ENCODE peak calls at places on chromosomes 5 and 9, in eight cellular contexts. One of them, this sample, is unnamed.

GRCh38 chr5:89582768-89583339 is 699.9 kb upstream of the MEF2C start:
- DNase-seq in heart left ventricle: no peak
- DNase-seq in mammary epithelial cell: peak
- DNase-seq in adrenal gland: no peak
- DNase-seq in thyroid gland: no peak
- DNase-seq in fibroblast of mammary gland: peak
- DNase-seq in lower lobe of right lung: no peak
- DNase-seq in kidney epithelial cell: no peak
- DNase-seq in this sample: no peak

GRCh38 chr5:111278824-111279504 is 54.8 kb downstream of the CAMK4 start:
- DNase-seq in heart left ventricle: peak
- DNase-seq in mammary epithelial cell: peak
- DNase-seq in adrenal gland: peak
- DNase-seq in thyroid gland: peak
- DNase-seq in fibroblast of mammary gland: peak
- DNase-seq in lower lobe of right lung: peak
- DNase-seq in kidney epithelial cell: no peak
- DNase-seq in this sample: no peak

GRCh38 chr9:116468369-116468768 is 218.7 kb upstream of the TRIM32 start:
- DNase-seq in heart left ventricle: no peak
- DNase-seq in mammary epithelial cell: no peak
- DNase-seq in adrenal gland: no peak
- DNase-seq in thyroid gland: no peak
- DNase-seq in fibroblast of mammary gland: no peak
- DNase-seq in lower lobe of right lung: no peak
- DNase-seq in kidney epithelial cell: no peak
- DNase-seq in this sample: no peak

GRCh38 chr9:74521009-74521408 is 23.9 kb downstream of the RORB start:
- DNase-seq in heart left ventricle: no peak
- DNase-seq in mammary epithelial cell: no peak
- DNase-seq in adrenal gland: no peak
- DNase-seq in thyroid gland: no peak
- DNase-seq in fibroblast of mammary gland: peak
- DNase-seq in lower lobe of right lung: no peak
- DNase-seq in kidney epithelial cell: no peak
- DNase-seq in this sample: no peak

GRCh38 chr5:66708368-66708767 is 112.2 kb downstream of the MAST4 start:
- DNase-seq in heart left ventricle: no peak
- DNase-seq in mammary epithelial cell: no peak
- DNase-seq in adrenal gland: no peak
- DNase-seq in thyroid gland: no peak
- DNase-seq in fibroblast of mammary gland: no peak
- DNase-seq in lower lobe of right lung: no peak
- DNase-seq in kidney epithelial cell: no peak
- DNase-seq in this sample: no peak

GRCh38 chr9:93653762-93654161 is 77.4 kb downstream of the PHF2 start:
- DNase-seq in heart left ventricle: no peak
- DNase-seq in mammary epithelial cell: no peak
- DNase-seq in adrenal gland: no peak
- DNase-seq in thyroid gland: peak
- DNase-seq in fibroblast of mammary gland: no peak
- DNase-seq in lower lobe of right lung: peak
- DNase-seq in kidney epithelial cell: no peak
- DNase-seq in this sample: no peak

GRCh38 chr9:2477755-2478154 is 143.8 kb upstream of the VLDLR start:
- DNase-seq in heart left ventricle: no peak
- DNase-seq in mammary epithelial cell: no peak
- DNase-seq in adrenal gland: no peak
- DNase-seq in thyroid gland: no peak
- DNase-seq in fibroblast of mammary gland: no peak
- DNase-seq in lower lobe of right lung: no peak
- DNase-seq in kidney epithelial cell: no peak
- DNase-seq in this sample: no peak

GRCh38 chr5:80976985-80977384 is 16.8 kb downstream of the RASGRF2 start:
- DNase-seq in heart left ventricle: no peak
- DNase-seq in mammary epithelial cell: no peak
- DNase-seq in adrenal gland: no peak
- DNase-seq in thyroid gland: no peak
- DNase-seq in fibroblast of mammary gland: no peak
- DNase-seq in lower lobe of right lung: no peak
- DNase-seq in kidney epithelial cell: no peak
- DNase-seq in this sample: no peak

GRCh38 chr5:35647128-35647527 is 29.5 kb downstream of the SPEF2 start:
- DNase-seq in heart left ventricle: no peak
- DNase-seq in mammary epithelial cell: no peak
- DNase-seq in adrenal gland: no peak
- DNase-seq in thyroid gland: no peak
- DNase-seq in fibroblast of mammary gland: no peak
- DNase-seq in lower lobe of right lung: no peak
- DNase-seq in kidney epithelial cell: no peak
- DNase-seq in this sample: no peak

GRCh38 chr5:174424219-174425053 is 299.9 kb upstream of the MSX2 start:
- DNase-seq in heart left ventricle: no peak
- DNase-seq in mammary epithelial cell: no peak
- DNase-seq in adrenal gland: peak
- DNase-seq in thyroid gland: no peak
- DNase-seq in fibroblast of mammary gland: no peak
- DNase-seq in lower lobe of right lung: no peak
- DNase-seq in kidney epithelial cell: no peak
- DNase-seq in this sample: no peak

GRCh38 chr5:132510076-132510475 is 19.5 kb upstream of the IRF1 start:
- DNase-seq in heart left ventricle: no peak
- DNase-seq in mammary epithelial cell: peak
- DNase-seq in adrenal gland: no peak
- DNase-seq in thyroid gland: no peak
- DNase-seq in fibroblast of mammary gland: peak
- DNase-seq in lower lobe of right lung: no peak
- DNase-seq in kidney epithelial cell: no peak
- DNase-seq in this sample: no peak

GRCh38 chr9:108511200-108511756 is 344.5 kb downstream of the ACTL7B start:
- DNase-seq in heart left ventricle: no peak
- DNase-seq in mammary epithelial cell: no peak
- DNase-seq in adrenal gland: no peak
- DNase-seq in thyroid gland: no peak
- DNase-seq in fibroblast of mammary gland: peak
- DNase-seq in lower lobe of right lung: no peak
- DNase-seq in kidney epithelial cell: no peak
- DNase-seq in this sample: no peak

GRCh38 chr9:108515856-108516255 is 339.9 kb downstream of the ACTL7B start:
- DNase-seq in heart left ventricle: no peak
- DNase-seq in mammary epithelial cell: no peak
- DNase-seq in adrenal gland: no peak
- DNase-seq in thyroid gland: no peak
- DNase-seq in fibroblast of mammary gland: no peak
- DNase-seq in lower lobe of right lung: no peak
- DNase-seq in kidney epithelial cell: no peak
- DNase-seq in this sample: no peak

GRCh38 chr9:108517591-108518365 is 338.0 kb downstream of the ACTL7B start:
- DNase-seq in heart left ventricle: no peak
- DNase-seq in mammary epithelial cell: no peak
- DNase-seq in adrenal gland: no peak
- DNase-seq in thyroid gland: no peak
- DNase-seq in fibroblast of mammary gland: peak
- DNase-seq in lower lobe of right lung: no peak
- DNase-seq in kidney epithelial cell: no peak
- DNase-seq in this sample: no peak

GRCh38 chr9:108516391-108516790 is 339.4 kb downstream of the ACTL7B start:
- DNase-seq in heart left ventricle: no peak
- DNase-seq in mammary epithelial cell: no peak
- DNase-seq in adrenal gland: no peak
- DNase-seq in thyroid gland: no peak
- DNase-seq in fibroblast of mammary gland: no peak
- DNase-seq in lower lobe of right lung: no peak
- DNase-seq in kidney epithelial cell: no peak
- DNase-seq in this sample: no peak

GRCh38 chr9:108512426-108513173 is 343.2 kb downstream of the ACTL7B start:
- DNase-seq in heart left ventricle: no peak
- DNase-seq in mammary epithelial cell: no peak
- DNase-seq in adrenal gland: no peak
- DNase-seq in thyroid gland: no peak
- DNase-seq in fibroblast of mammary gland: peak
- DNase-seq in lower lobe of right lung: no peak
- DNase-seq in kidney epithelial cell: no peak
- DNase-seq in this sample: no peak
- TF ChIP-seq CTCF in heart left ventricle: no peak
- TF ChIP-seq CTCF in mammary epithelial cell: no peak
- TF ChIP-seq CTCF in adrenal gland: no peak
- TF ChIP-seq CTCF in thyroid gland: no peak
- TF ChIP-seq CTCF in fibroblast of mammary gland: no peak
- TF ChIP-seq CTCF in lower lobe of right lung: no peak
- TF ChIP-seq CTCF in kidney epithelial cell: no peak
- TF ChIP-seq CTCF in this sample: no peak

DNA sequence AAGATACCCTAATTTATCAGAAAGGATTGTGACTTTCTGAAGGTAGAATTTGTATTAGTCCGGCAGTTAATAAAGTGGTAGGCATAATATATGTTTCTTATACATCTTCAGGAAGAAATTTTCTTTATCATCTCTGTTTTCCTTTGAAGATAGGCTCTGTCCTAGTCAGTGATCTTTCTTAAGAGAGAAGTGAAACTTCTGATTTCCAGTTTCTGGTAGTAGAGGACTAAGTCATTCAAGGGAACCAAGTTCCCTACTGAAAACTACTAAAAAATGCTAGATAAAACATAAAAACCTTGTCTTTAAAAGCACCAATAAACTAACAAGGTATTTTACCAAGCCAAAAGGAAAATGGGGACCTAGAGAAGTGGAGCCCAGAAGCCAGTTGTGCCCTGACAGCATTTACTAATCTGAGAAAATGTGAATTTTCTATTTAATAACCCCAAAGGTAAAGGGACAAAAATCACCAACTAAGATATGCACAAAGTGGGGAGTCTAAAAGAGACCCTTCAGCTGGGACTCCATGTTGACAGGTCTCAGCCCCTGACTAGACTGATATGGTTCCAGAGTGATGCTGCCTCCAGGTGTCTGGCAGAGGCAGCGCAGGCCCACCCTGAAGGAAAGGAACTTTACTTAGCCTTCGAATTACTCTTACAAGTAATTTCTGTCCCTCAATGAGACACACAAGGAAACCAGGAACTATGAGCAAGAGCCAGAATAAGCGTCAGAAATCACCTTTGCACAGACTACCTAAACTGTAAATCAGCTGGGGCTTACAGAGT is 72.7 kb downstream of the FAM78A start:
- DNase-seq in heart left ventricle: no peak
- DNase-seq in mammary epithelial cell: no peak
- DNase-seq in adrenal gland: no peak
- DNase-seq in thyroid gland: no peak
- DNase-seq in fibroblast of mammary gland: no peak
- DNase-seq in lower lobe of right lung: no peak
- DNase-seq in kidney epithelial cell: no peak
- DNase-seq in this sample: no peak
- H3K4me3 ChIP-seq in heart left ventricle: no peak
- H3K4me3 ChIP-seq in mammary epithelial cell: no peak
- H3K4me3 ChIP-seq in adrenal gland: no peak
- H3K4me3 ChIP-seq in thyroid gland: no peak
- H3K4me3 ChIP-seq in fibroblast of mammary gland: no peak
- H3K4me3 ChIP-seq in lower lobe of right lung: no peak
- H3K4me3 ChIP-seq in kidney epithelial cell: no peak
- H3K4me3 ChIP-seq in this sample: no peak

GRCh38 chr5:103389362-103389761 is 130.8 kb downstream of the MACIR start:
- DNase-seq in heart left ventricle: no peak
- DNase-seq in mammary epithelial cell: no peak
- DNase-seq in adrenal gland: no peak
- DNase-seq in thyroid gland: no peak
- DNase-seq in fibroblast of mammary gland: no peak
- DNase-seq in lower lobe of right lung: no peak
- DNase-seq in kidney epithelial cell: no peak
- DNase-seq in this sample: no peak

GRCh38 chr5:103389846-103390245 is 131.3 kb downstream of the MACIR start:
- DNase-seq in heart left ventricle: no peak
- DNase-seq in mammary epithelial cell: no peak
- DNase-seq in adrenal gland: no peak
- DNase-seq in thyroid gland: no peak
- DNase-seq in fibroblast of mammary gland: no peak
- DNase-seq in lower lobe of right lung: no peak
- DNase-seq in kidney epithelial cell: no peak
- DNase-seq in this sample: no peak

GRCh38 chr5:103391659-103392058 is 133.1 kb downstream of the MACIR start:
- DNase-seq in heart left ventricle: no peak
- DNase-seq in mammary epithelial cell: no peak
- DNase-seq in adrenal gland: no peak
- DNase-seq in thyroid gland: no peak
- DNase-seq in fibroblast of mammary gland: no peak
- DNase-seq in lower lobe of right lung: no peak
- DNase-seq in kidney epithelial cell: no peak
- DNase-seq in this sample: no peak

GRCh38 chr5:103394676-103395075 is 136.1 kb downstream of the MACIR start:
- DNase-seq in heart left ventricle: no peak
- DNase-seq in mammary epithelial cell: no peak
- DNase-seq in adrenal gland: no peak
- DNase-seq in thyroid gland: no peak
- DNase-seq in fibroblast of mammary gland: no peak
- DNase-seq in lower lobe of right lung: no peak
- DNase-seq in kidney epithelial cell: no peak
- DNase-seq in this sample: no peak

DNA sequence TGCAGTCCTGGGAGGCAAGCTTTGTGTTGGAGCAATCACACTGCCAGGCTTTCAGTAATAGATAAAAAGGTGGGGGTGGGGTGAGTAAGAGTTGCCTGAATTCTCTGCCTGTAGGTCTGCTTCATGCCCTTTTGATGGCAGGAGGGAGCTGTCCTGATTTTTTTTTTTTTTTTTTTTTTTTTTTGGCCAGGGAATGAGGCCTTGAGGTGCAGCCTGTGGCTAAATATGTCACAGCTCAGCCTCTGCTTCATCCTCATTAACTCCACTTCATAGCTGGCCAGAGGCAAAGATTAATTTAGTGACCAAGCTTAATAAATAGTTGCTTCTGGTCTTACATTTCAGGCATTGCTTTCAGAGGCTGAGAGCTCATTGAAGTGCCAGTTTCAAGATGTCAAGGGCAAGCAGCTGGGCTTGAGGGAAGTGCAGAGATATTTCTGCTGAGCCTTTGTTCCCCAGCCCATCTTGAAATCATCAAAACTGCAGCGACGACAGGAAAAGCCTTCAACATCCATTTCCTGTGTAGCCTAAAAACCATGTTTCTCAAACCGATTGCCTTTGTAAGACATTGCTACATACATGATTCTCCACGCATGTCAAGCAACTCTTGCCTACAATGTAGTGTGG is 134.7 kb downstream of the MACIR start:
- DNase-seq in heart left ventricle: peak
- DNase-seq in mammary epithelial cell: no peak
- DNase-seq in adrenal gland: peak
- DNase-seq in thyroid gland: no peak
- DNase-seq in fibroblast of mammary gland: peak
- DNase-seq in lower lobe of right lung: no peak
- DNase-seq in kidney epithelial cell: no peak
- DNase-seq in this sample: no peak
- TF ChIP-seq CTCF in heart left ventricle: peak
- TF ChIP-seq CTCF in mammary epithelial cell: peak
- TF ChIP-seq CTCF in adrenal gland: no peak
- TF ChIP-seq CTCF in thyroid gland: no peak
- TF ChIP-seq CTCF in fibroblast of mammary gland: no peak
- TF ChIP-seq CTCF in lower lobe of right lung: no peak
- TF ChIP-seq CTCF in kidney epithelial cell: no peak
- TF ChIP-seq CTCF in this sample: peak

GRCh38 chr9:123687246-123687721 is 242.6 kb downstream of the DENND1A start:
- DNase-seq in heart left ventricle: no peak
- DNase-seq in mammary epithelial cell: no peak
- DNase-seq in adrenal gland: no peak
- DNase-seq in thyroid gland: no peak
- DNase-seq in fibroblast of mammary gland: no peak
- DNase-seq in lower lobe of right lung: no peak
- DNase-seq in kidney epithelial cell: no peak
- DNase-seq in this sample: no peak
- H3K4me3 ChIP-seq in heart left ventricle: no peak
- H3K4me3 ChIP-seq in mammary epithelial cell: no peak
- H3K4me3 ChIP-seq in adrenal gland: no peak
- H3K4me3 ChIP-seq in thyroid gland: no peak
- H3K4me3 ChIP-seq in fibroblast of mammary gland: no peak
- H3K4me3 ChIP-seq in lower lobe of right lung: no peak
- H3K4me3 ChIP-seq in kidney epithelial cell: no peak
- H3K4me3 ChIP-seq in this sample: no peak

GRCh38 chr5:163410505-163410904 is 26.9 kb upstream of the CCNG1 start:
- DNase-seq in heart left ventricle: no peak
- DNase-seq in mammary epithelial cell: no peak
- DNase-seq in adrenal gland: no peak
- DNase-seq in thyroid gland: no peak
- DNase-seq in fibroblast of mammary gland: no peak
- DNase-seq in lower lobe of right lung: no peak
- DNase-seq in kidney epithelial cell: no peak
- DNase-seq in this sample: no peak
- TF ChIP-seq CTCF in heart left ventricle: no peak
- TF ChIP-seq CTCF in mammary epithelial cell: no peak
- TF ChIP-seq CTCF in adrenal gland: no peak
- TF ChIP-seq CTCF in thyroid gland: no peak
- TF ChIP-seq CTCF in fibroblast of mammary gland: no peak
- TF ChIP-seq CTCF in lower lobe of right lung: no peak
- TF ChIP-seq CTCF in kidney epithelial cell: no peak
- TF ChIP-seq CTCF in this sample: no peak